ENCODE peak calls at places on chromosomes 2 and 18, in seven cellular contexts. X, K, O, J, R, Z and U are unnamed samples.

GRCh38 chr2:45918816-45919655 is 267.6 kb downstream of the PRKCE start:
- ATAC-seq in O (no peak), J (peak; percentile 31), X (no peak), K (no peak), R (no peak), Z (peak; percentile 77), U (peak; percentile 7)

GRCh38 chr2:241248897-241249296 is 60.4 kb downstream of the ANO7 start:
- ATAC-seq in J (no peak), Z (no peak), R (no peak), X (no peak), O (no peak), K (no peak), U (no peak)

GRCh38 chr2:72144746-72145657 is 2.7 kb downstream of the CYP26B1 start:
- ATAC-seq in K (no peak), Z (peak; percentile 43), J (peak; percentile 65), O (peak; percentile 24), X (peak; percentile 71), R (no peak), U (peak; percentile 46)

GRCh38 chr2:215811409-215812355 is 201.7 kb downstream of the MREG start:
- ATAC-seq in Z (peak; percentile 31), R (peak; percentile 63), K (no peak), X (no peak), J (no peak), O (peak; percentile 50), U (no peak)

GRCh38 chr18:50610349-50610748 is 50.5 kb downstream of the MAPK4 start:
- ATAC-seq in J (no peak), O (no peak), Z (no peak), X (no peak), R (no peak), K (no peak), U (no peak)

GRCh38 chr2:10012963-10013461 is 30.3 kb upstream of the KLF11 start:
- ATAC-seq in R (peak; percentile 24), Z (peak; percentile 31), J (no peak), O (no peak), K (no peak), X (no peak), U (peak; percentile 31)

GRCh38 chr2:162012565-162012869 is 61.5 kb downstream of the DPP4 start:
- ATAC-seq in K (no peak), X (no peak), R (peak; percentile 30), Z (peak; percentile 11), J (no peak), O (peak; percentile 14), U (no peak)

GRCh38 chr2:181203412-181203811 is 223.0 kb downstream of the UBE2E3 start:
- ATAC-seq in K (no peak), O (no peak), R (no peak), X (peak; percentile 84), Z (no peak), J (no peak), U (no peak)

GRCh38 chr18:49723648-49724180 is 89.6 kb downstream of the ACAA2 start:
- ATAC-seq in Z (peak; percentile 85), R (peak; percentile 91), J (no peak), X (peak; percentile 43), O (no peak), K (no peak), U (no peak)

GRCh38 chr2:236343400-236344161 is 79.4 kb upstream of the ASB18 start:
- ATAC-seq in J (no peak), X (peak; percentile 80), O (no peak), R (no peak), K (no peak), Z (peak; percentile 68), U (peak; percentile 39)

GRCh38 chr2:241506793-241507429 is 1.5 kb downstream of the STK25 start:
- ATAC-seq in J (no peak), X (no peak), K (no peak), R (no peak), O (no peak), Z (no peak), U (no peak)

GRCh38 chr2:192957425-192957824 is 762.7 kb upstream of the TMEFF2 start:
- ATAC-seq in K (no peak), R (no peak), J (no peak), O (no peak), X (no peak), Z (no peak), U (no peak)

GRCh38 chr2:224650815-224651439 is 65.2 kb downstream of the CCDC195 start:
- ATAC-seq in Z (peak; percentile 63), O (peak; percentile 61), J (peak; percentile 62), K (no peak), R (no peak), X (peak; percentile 94), U (peak; percentile 49)

GRCh38 chr2:136130511-136130910 is 12.6 kb upstream of the CXCR4 start:
- ATAC-seq in Z (no peak), X (no peak), R (no peak), K (no peak), J (no peak), O (no peak), U (no peak)

GRCh38 chr2:120953843-120954584 is 218.3 kb downstream of the GLI2 start:
- ATAC-seq in O (no peak), K (no peak), J (no peak), X (no peak), Z (no peak), R (no peak), U (no peak)

GRCh38 chr2:184730288-184730687 is 132.0 kb downstream of the ZNF804A start:
- ATAC-seq in Z (no peak), K (no peak), O (no peak), J (no peak), X (no peak), R (no peak), U (no peak)

GRCh38 chr18:62457830-62458229 is 65.0 kb upstream of the ZCCHC2 start:
- ATAC-seq in J (no peak), Z (peak; percentile 26), O (no peak), R (no peak), K (no peak), X (peak; percentile 79), U (no peak)